ENCODE peak calls at places on chromosomes 2 and 18, in eight cellular contexts. X is uterus; E is GM23338; U is hepatocyte; N is Peyer's patch; V is CD8-positive, alpha-beta memory T cell; F is CD4-positive, alpha-beta memory T cell; O is iPS DF 6.9. L is an unnamed sample.

GRCh38 chr2:227623225-227623624 is 5.9 kb downstream of the SCYGR4 start:
- DNase-seq in X (no peak), E (no peak), U (peak; percentile 20), N (no peak), V (no peak), F (no peak), O (no peak), L (no peak)

GRCh38 chr2:10523406-10524189 is 75.5 kb upstream of the ODC1 start:
- DNase-seq in X (no peak), E (no peak), U (no peak), N (peak; percentile 28), V (no peak), F (no peak), O (no peak), L (no peak)

GRCh38 chr2:177545143-177545542 is 152.6 kb downstream of the AGPS start:
- DNase-seq in X (no peak), E (no peak), U (no peak), N (no peak), V (no peak), F (no peak), O (no peak), L (no peak)

GRCh38 chr2:173590278-173590811 is 235.7 kb downstream of the CDCA7 start:
- DNase-seq in X (no peak), E (no peak), U (peak; percentile 37), N (peak; percentile 71), V (no peak), F (no peak), O (no peak), L (no peak)

GRCh38 chr2:40371525-40372277 is 80.2 kb downstream of the SLC8A1 start:
- DNase-seq in X (peak; percentile 69), E (peak; percentile 57), U (peak; percentile 41), N (no peak), V (no peak), F (no peak), O (no peak), L (no peak)

GRCh38 chr2:1518501-1518821 is 105.2 kb downstream of the TPO start:
- DNase-seq in X (no peak), E (no peak), U (no peak), N (no peak), V (no peak), F (peak; percentile 59), O (no peak), L (no peak)

GRCh38 chr2:96763511-96764252 is 3.0 kb downstream of the CNNM4 start:
- DNase-seq in X (no peak), E (peak; percentile 77), U (peak; percentile 66), N (no peak), V (no peak), F (no peak), O (no peak), L (no peak)

GRCh38 chr2:70946832-70947442 is 11.2 kb downstream of the ATP6V1B1 start:
- DNase-seq in X (peak; percentile 32), E (peak; percentile 86), U (peak; percentile 71), N (peak; percentile 74), V (peak; percentile 29), F (peak; percentile 50), O (peak; percentile 57), L (peak; percentile 34)

GRCh38 chr2:234483568-234484251 is 13.2 kb downstream of the ARL4C start:
- DNase-seq in X (no peak), E (peak; percentile 51), U (no peak), N (peak; percentile 81), V (peak; percentile 77), F (peak; percentile 86), O (no peak), L (peak; percentile 75)
- H3K4me3 ChIP-seq in X (no peak overlapping the region), E (no peak overlapping the region), U (no peak overlapping the region), N (no peak overlapping the region), V (peak overlapping the region; percentile 3), F (peak overlapping the region; percentile 5), O (no peak overlapping the region), L (peak overlapping the region; percentile 64)

DNA sequence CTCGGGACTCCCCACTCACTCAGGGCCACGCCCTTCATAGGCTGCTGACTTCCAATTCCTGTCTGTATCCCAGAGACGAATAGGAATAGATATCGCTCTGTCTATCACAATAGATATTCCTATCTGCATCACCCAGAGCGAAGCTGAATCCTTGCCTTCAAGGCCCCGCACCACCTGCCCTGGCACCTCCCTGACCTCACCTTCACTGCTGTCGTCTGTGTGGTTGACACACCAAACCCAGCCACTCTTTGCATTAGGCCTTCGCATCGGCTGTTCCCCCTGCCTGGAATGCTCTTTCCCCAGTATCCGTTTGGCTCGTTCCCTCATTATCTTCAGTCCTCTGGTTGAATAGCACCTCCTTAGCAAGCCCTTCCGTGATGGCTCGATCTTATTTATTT is 43.5 kb downstream of the ATOH8 start:
- DNase-seq in X (peak; percentile 12), E (no peak), U (no peak), N (no peak), V (no peak), F (no peak), O (no peak), L (no peak)
- H3K4me1 ChIP-seq in X (peaks cover 5% of the 10 kb centered on the region), E (no peaks in the 10 kb centered on the region), U (peaks cover 43% of the 10 kb centered on the region), N (peaks cover 15% of the 10 kb centered on the region), V (no peaks in the 10 kb centered on the region), F (no peaks in the 10 kb centered on the region), O (no peaks in the 10 kb centered on the region), L (no peaks in the 10 kb centered on the region)

GRCh38 chr18:35155403-35156117 is 85.3 kb upstream of the ZNF397 start:
- DNase-seq in X (no peak), E (peak; percentile 47), U (no peak), N (no peak), V (no peak), F (no peak), O (no peak), L (no peak)

GRCh38 chr18:35159782-35160181 is 81.1 kb upstream of the ZNF397 start:
- DNase-seq in X (no peak), E (no peak), U (no peak), N (no peak), V (no peak), F (no peak), O (no peak), L (no peak)

GRCh38 chr18:35161934-35162333 is 78.9 kb upstream of the ZNF397 start:
- DNase-seq in X (no peak), E (no peak), U (no peak), N (no peak), V (no peak), F (no peak), O (no peak), L (no peak)

GRCh38 chr18:35162995-35163394 is 77.8 kb upstream of the ZNF397 start:
- DNase-seq in X (no peak), E (no peak), U (no peak), N (no peak), V (no peak), F (no peak), O (no peak), L (no peak)

GRCh38 chr18:35158728-35159443 is 81.9 kb upstream of the ZNF397 start:
- DNase-seq in X (no peak), E (no peak), U (no peak), N (peak; percentile 65), V (no peak), F (no peak), O (no peak), L (no peak)
- H3K4me3 ChIP-seq in X (no peak overlapping the region), E (no peak overlapping the region), U (no peak overlapping the region), N (no peak overlapping the region), V (no peak overlapping the region), F (no peak overlapping the region), O (no peak overlapping the region), L (no peak overlapping the region)

GRCh38 chr2:196335238-196335637 is 163.9 kb upstream of the STK17B start:
- DNase-seq in X (no peak), E (peak; percentile 45), U (no peak), N (no peak), V (no peak), F (no peak), O (no peak), L (no peak)
- H3K4me1 ChIP-seq in X (no peaks in the 10 kb centered on the region), E (no peaks in the 10 kb centered on the region), U (no peaks in the 10 kb centered on the region), N (no peaks in the 10 kb centered on the region), V (no peaks in the 10 kb centered on the region), F (peaks cover 4% of the 10 kb centered on the region), O (no peaks in the 10 kb centered on the region), L (no peaks in the 10 kb centered on the region)

GRCh38 chr2:155947069-155947468 is 385.5 kb downstream of the NR4A2 start:
- DNase-seq in X (no peak), E (no peak), U (no peak), N (no peak), V (no peak), F (no peak), O (no peak), L (no peak)
- H3K4me3 ChIP-seq in X (no peak overlapping the region), E (no peak overlapping the region), U (no peak overlapping the region), N (no peak overlapping the region), V (no peak overlapping the region), F (no peak overlapping the region), O (no peak overlapping the region), L (no peak overlapping the region)

DNA sequence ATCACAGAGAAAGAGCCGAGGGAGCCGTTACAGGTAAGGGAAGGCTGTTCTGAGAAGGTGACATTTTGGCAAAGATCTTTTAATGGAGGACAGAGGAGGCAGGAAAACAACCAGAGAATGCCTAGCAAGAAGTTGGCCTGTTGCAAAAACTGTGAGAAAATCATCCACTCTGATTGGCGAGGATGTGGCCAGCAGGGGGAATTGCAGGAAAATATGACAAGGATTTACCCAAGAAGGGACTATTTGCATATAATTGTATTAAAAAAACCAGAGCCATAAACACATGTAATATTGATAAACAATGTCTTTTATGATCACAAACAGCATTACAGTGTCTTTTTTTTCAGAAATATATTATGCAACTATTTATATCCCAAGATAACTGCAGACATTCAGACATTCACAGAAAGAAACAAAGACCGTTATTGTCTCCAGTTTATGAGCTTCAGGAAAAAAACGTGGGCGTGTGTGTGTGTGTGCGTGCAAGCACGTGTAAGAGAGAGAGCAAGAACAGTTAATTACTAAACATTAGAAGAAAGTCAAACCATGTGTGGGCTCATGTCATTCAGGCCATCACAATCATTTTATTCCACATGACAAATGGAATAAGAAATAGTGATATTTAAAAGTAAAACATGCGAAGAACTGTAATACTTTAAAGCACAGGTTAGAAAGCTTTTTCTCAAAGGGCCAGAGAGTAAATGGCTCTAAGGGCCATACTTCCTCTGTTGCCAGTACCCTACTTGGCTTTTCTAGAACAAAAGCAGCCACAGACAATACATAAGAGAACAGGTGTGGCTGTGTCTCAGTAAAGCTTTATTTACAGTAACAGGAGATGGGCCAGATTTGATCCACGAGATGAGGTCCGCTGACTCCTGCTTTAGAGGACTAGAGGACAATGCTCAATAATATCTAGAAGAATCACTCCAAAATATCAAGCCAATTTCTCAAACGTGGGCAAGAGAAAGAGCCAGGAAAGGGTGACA is 324.1 kb downstream of the DLGAP1 start:
- DNase-seq in X (no peak), E (peak; percentile 30), U (no peak), N (no peak), V (no peak), F (no peak), O (no peak), L (no peak)
- H3K4me1 ChIP-seq in X (no peaks in the 10 kb centered on the region), E (peaks cover 48% of the 10 kb centered on the region), U (no peaks in the 10 kb centered on the region), N (no peaks in the 10 kb centered on the region), V (no peaks in the 10 kb centered on the region), F (no peaks in the 10 kb centered on the region), O (peaks cover 6% of the 10 kb centered on the region), L (no peaks in the 10 kb centered on the region)

DNA sequence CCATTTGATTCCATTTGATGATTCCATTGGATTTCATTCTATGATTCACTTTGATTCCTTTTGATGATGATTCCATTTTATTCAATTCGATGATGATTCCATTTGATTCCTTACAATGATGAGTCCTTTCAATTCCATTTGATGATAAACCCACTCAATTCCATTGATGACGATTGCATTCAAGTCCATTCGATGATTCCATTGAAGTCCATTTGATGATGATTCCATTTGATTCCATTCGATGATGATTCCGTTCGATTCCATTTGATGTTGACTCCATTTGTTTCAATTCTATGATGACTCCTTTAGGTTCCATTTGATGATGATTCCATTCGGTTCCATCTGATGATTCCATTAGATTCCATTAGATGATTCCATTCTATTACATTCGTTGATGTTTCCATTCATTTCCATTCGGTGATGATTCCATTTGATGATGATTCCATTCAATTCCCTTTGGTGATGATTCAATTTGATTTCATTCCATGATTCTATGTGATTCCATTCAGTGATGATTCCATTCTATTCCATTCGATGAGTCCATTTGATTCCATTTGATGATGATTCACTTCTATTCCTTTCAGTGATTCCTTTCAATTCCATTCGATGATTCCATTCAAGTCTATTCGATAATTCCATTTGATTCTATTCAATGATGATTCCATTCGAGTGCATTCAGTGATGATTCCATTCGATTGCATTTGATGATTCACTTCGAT is 1106.0 kb downstream of the RPIA start:
- DNase-seq in X (no peak), E (no peak), U (no peak), N (no peak), V (no peak), F (no peak), O (no peak), L (no peak)
- H3K4me3 ChIP-seq in X (no peak overlapping the region), E (no peak overlapping the region), U (no peak overlapping the region), N (no peak overlapping the region), V (no peak overlapping the region), F (no peak overlapping the region), O (no peak overlapping the region), L (no peak overlapping the region)